ENCODE peak calls at places on chromosomes 2 and 18, in six cellular contexts. F is AG09319, B is nephron progenitor cell, U is tibial artery, M is ascending aorta, A is endothelial cell. R is an unnamed sample.

GRCh38 chr2:98777076-98777475 is 46.1 kb upstream of the MGAT4A start:
- DNase-seq in U (no peak), A (no peak), F (no peak), B (no peak), M (no peak), R (no peak)

GRCh38 chr2:137208361-137208973 is 443.1 kb downstream of the THSD7B start:
- DNase-seq in A (no peak), M (no peak), U (no peak), F (no peak), B (no peak), R (no peak)

GRCh38 chr18:52277785-52278184 is 62.2 kb upstream of the DCC start:
- DNase-seq in M (no peak), F (no peak), U (no peak), B (no peak), A (no peak), R (no peak)

GRCh38 chr18:69916412-69916811 is 31.3 kb downstream of the CD226 start:
- DNase-seq in F (no peak), M (no peak), U (no peak), A (no peak), B (no peak), R (no peak)

GRCh38 chr2:100391735-100392515 is 25.5 kb downstream of the CHST10 start:
- DNase-seq in B (no peak), F (no peak), M (no peak), A (no peak), U (no peak), R (no peak)

GRCh38 chr18:67864677-67865340 is 348.3 kb upstream of the DSEL start:
- DNase-seq in A (no peak), M (no peak), B (no peak), F (no peak), U (no peak), R (no peak)

GRCh38 chr2:137173514-137173913 is 408.2 kb downstream of the THSD7B start:
- DNase-seq in U (no peak), M (no peak), B (no peak), F (no peak), A (no peak), R (no peak)

GRCh38 chr2:237257471-237257951 is 156.5 kb downstream of the COL6A3 start:
- DNase-seq in U (no peak), M (no peak), F (no peak), A (no peak), B (no peak), R (no peak)

GRCh38 chr2:134134827-134135226 is 119.0 kb upstream of the MGAT5 start:
- DNase-seq in A (no peak), U (no peak), F (no peak), B (no peak), M (no peak), R (no peak)

GRCh38 chr18:58484989-58485962 is 143.6 kb downstream of the ALPK2 start:
- DNase-seq in B (peak; percentile 42), F (no peak), M (no peak), A (peak; percentile 21), U (no peak), R (no peak)

GRCh38 chr2:110104025-110104771 is 11.4 kb downstream of the MALL start:
- DNase-seq in B (no peak), A (no peak), U (no peak), M (no peak), F (no peak), R (no peak)

GRCh38 chr2:207499114-207499513 is 30.6 kb upstream of the CREB1 start:
- DNase-seq in B (no peak), U (no peak), M (no peak), F (no peak), A (no peak), R (no peak)

GRCh38 chr2:96359310-96359709 is 23.7 kb downstream of the NCAPH start:
- DNase-seq in F (no peak), U (no peak), A (no peak), B (no peak), M (no peak), R (no peak)

GRCh38 chr2:205731521-205731965 is 49.2 kb downstream of the NRP2 start:
- DNase-seq in B (no peak), A (no peak), U (no peak), F (peak; percentile 32), M (no peak), R (no peak)

GRCh38 chr2:230408244-230408842 is 7.7 kb upstream of the SP100 start:
- DNase-seq in A (no peak), F (peak; percentile 70), U (no peak), B (no peak), M (peak; percentile 82), R (no peak)

GRCh38 chr2:62586981-62587380 is 81.0 kb upstream of the TMEM17 start:
- DNase-seq in M (no peak), F (no peak), B (no peak), A (no peak), U (no peak), R (no peak)

GRCh38 chr2:3611611-3612010 is 16.7 kb downstream of the COLEC11 start:
- DNase-seq in A (no peak), F (no peak), U (peak; percentile 33), M (peak; percentile 21), B (no peak), R (peak; percentile 61)

GRCh38 chr2:168039885-168040284 is 207.5 kb downstream of the STK39 start:
- DNase-seq in M (no peak), U (no peak), A (no peak), F (no peak), B (no peak), R (no peak)

GRCh38 chr2:160425394-160425793 is 68.2 kb downstream of the RBMS1 start:
- DNase-seq in M (no peak), A (no peak), B (no peak), U (no peak), F (no peak), R (no peak)

GRCh38 chr2:74384051-74384450 is 3.9 kb upstream of the DCTN1 start:
- DNase-seq in B (no peak), U (no peak), F (no peak), M (peak; percentile 35), A (no peak), R (no peak)

GRCh38 chr2:238513346-238513745 is 86.6 kb downstream of the ASB1 start:
- DNase-seq in F (no peak), A (peak; percentile 66), U (peak; percentile 19), B (peak; percentile 38), M (no peak), R (no peak)

GRCh38 chr2:28166956-28167355 is 225.7 kb upstream of the FOSL2 start:
- DNase-seq in B (no peak), A (no peak), M (no peak), U (no peak), F (no peak), R (no peak)

GRCh38 chr18:5488844-5489243 is 55.0 kb downstream of the EPB41L3 start:
- DNase-seq in B (no peak), A (no peak), U (no peak), M (no peak), F (no peak), R (no peak)

GRCh38 chr18:34707670-34708069 is 2.4 kb upstream of the DTNA start:
- DNase-seq in A (no peak), F (peak; percentile 72), U (peak; percentile 76), M (peak; percentile 86), B (no peak), R (no peak)

GRCh38 chr2:129760669-129761068 is 218.8 kb upstream of the RAB6C start:
- DNase-seq in B (no peak), F (no peak), M (no peak), A (no peak), U (no peak), R (no peak)

GRCh38 chr2:211939177-211939576 is 599.4 kb downstream of the ERBB4 start:
- DNase-seq in A (no peak), U (no peak), F (no peak), B (no peak), M (no peak), R (no peak)

GRCh38 chr2:195535911-195536522 is 121.0 kb upstream of the SLC39A10 start:
- DNase-seq in U (no peak), F (no peak), M (peak; percentile 73), B (no peak), A (no peak), R (no peak)

GRCh38 chr2:108870069-108870644 is 83.6 kb downstream of the CCDC138 start:
- DNase-seq in A (no peak), M (no peak), B (no peak), F (no peak), U (no peak), R (no peak)

GRCh38 chr2:141021109-141021508 is 1109.7 kb downstream of the LRP1B start:
- DNase-seq in A (no peak), M (no peak), B (no peak), F (peak; percentile 16), U (no peak), R (no peak)

GRCh38 chr2:120567128-120567527 is 168.5 kb upstream of the GLI2 start:
- DNase-seq in F (no peak), M (no peak), U (no peak), A (no peak), B (no peak), R (no peak)
- TF ChIP-seq CTCF in F (no peak), M (no peak), U (no peak), A (no peak), B (no peak), R (no peak)

GRCh38 chr18:65568866-65569265 is 181.9 kb upstream of the CDH7 start:
- DNase-seq in A (no peak), M (no peak), B (no peak), F (no peak), U (no peak), R (no peak)

DNA sequence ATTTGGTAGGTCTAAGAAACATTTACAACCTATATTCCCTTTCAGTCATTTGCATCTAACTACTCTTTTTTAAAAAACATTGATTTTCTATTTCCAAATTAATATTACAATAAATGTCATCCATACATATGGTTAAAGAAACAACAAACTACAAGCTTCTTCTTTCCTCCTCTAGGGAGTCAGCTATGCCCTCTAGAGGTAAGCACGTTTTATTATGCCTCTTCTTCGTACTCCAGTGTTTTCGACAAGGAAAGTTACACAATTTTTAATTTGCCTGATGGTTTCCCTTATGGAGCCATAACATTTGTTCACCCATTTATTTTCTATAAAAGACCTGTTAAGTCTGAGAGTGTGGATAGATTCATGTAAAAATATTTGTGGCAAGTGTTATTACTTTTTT is 183.4 kb upstream of the CDH7 start:
- DNase-seq in M (no peak), F (no peak), B (no peak), U (no peak), A (no peak), R (no peak)
- TF ChIP-seq CTCF in M (no peak), F (no peak), B (peak; percentile 50), U (no peak), A (no peak), R (peak; percentile 73)

DNA sequence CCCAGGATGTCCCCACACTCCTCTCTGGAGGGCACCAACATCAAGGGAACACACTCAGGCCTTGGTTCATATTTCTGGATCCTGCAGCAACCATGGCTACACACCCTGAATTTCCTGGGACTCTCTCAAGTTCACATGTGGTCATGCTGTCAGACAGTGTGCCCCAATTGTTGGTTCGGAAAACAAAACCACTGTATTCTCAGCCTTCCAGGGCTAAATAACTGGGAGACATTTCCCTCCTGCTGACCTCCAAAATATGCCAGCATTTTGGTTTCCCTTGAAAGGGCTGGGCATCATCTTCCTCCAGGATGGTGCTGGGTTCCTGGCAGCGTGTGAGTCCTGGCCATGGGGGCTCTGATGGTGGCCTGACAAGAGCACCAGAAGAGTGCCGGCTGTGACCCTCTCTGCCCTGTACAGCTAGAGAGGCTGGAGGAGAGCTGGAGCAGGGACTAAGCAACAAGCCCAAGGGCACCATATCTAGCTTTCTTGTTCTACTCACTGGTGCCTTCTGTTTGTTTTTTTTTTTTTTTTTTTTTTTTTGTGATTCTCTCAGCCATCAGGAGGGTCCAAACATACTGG is 37.5 kb upstream of the WIPF1 start:
- DNase-seq in M (no peak), U (no peak), F (no peak), B (no peak), A (no peak), R (no peak)
- TF ChIP-seq CTCF in M (no peak), U (no peak), F (no peak), B (no peak), A (no peak), R (no peak)

GRCh38 chr2:9555338-9556120 is at the start of gene ADAM17:
- DNase-seq in A (peak; percentile 88), M (peak; percentile 99), B (peak; percentile 94), U (peak; percentile 99), F (peak; percentile 92), R (peak; percentile 41)
- TF ChIP-seq CTCF in A (no peak), M (no peak), B (peak; percentile 32), U (peak; percentile 53), F (peak; percentile 32), R (peak; percentile 41)

R was measured in D721Med.